ENCODE peak calls at places on chromosomes 3 and 15, in four cellular contexts. Z, I, A and N are unnamed samples.

GRCh38 chr3:195065864-195066185 is 205.1 kb downstream of the XXYLT1 start:
- DNase-seq in I (no peak), Z (no peak), A (peak; percentile 3), N (no peak)

GRCh38 chr3:76365284-76365683 is 579.9 kb upstream of the ZNF717 start:
- DNase-seq in Z (no peak), A (no peak), I (no peak), N (no peak)

GRCh38 chr3:63593779-63594178 is 58.7 kb upstream of the SNTN start:
- DNase-seq in I (no peak), Z (no peak), A (no peak), N (no peak)

GRCh38 chr3:158749977-158750376 is 17.7 kb upstream of the RARRES1 start:
- DNase-seq in A (no peak), Z (no peak), I (no peak), N (no peak)

GRCh38 chr3:172260381-172260780 is 187.9 kb downstream of the GHSR start:
- DNase-seq in Z (no peak), I (no peak), A (no peak), N (no peak)

GRCh38 chr3:113698891-113699465 is 2.5 kb upstream of the USF3 start:
- DNase-seq in A (no peak), Z (no peak), I (no peak), N (peak; percentile 24)

GRCh38 chr3:49794926-49795905 is 4.5 kb downstream of the CDHR4 start:
- DNase-seq in Z (no peak), A (no peak), I (no peak), N (no peak)

GRCh38 chr3:63977893-63978292 is 45.4 kb downstream of the PSMD6 start:
- DNase-seq in I (no peak), Z (no peak), A (no peak), N (no peak)

GRCh38 chr15:89330881-89331595 is 3.6 kb downstream of the POLG start:
- DNase-seq in A (no peak), Z (no peak), I (no peak), N (no peak)

GRCh38 chr15:89167267-89168176 is 53.9 kb downstream of the RLBP1 start:
- DNase-seq in I (peak; percentile 91), A (no peak), Z (no peak), N (peak; percentile 50)

GRCh38 chr3:58088501-58088900 is 80.3 kb downstream of the FLNB start:
- DNase-seq in A (no peak), I (no peak), Z (no peak), N (no peak)

GRCh38 chr3:185084883-185085282 is 68.0 kb downstream of the C3orf70 start:
- DNase-seq in Z (no peak), A (no peak), I (no peak), N (no peak)
- TF ChIP-seq CTCF in Z (no peak), A (no peak), I (no peak), N (no peak)

DNA sequence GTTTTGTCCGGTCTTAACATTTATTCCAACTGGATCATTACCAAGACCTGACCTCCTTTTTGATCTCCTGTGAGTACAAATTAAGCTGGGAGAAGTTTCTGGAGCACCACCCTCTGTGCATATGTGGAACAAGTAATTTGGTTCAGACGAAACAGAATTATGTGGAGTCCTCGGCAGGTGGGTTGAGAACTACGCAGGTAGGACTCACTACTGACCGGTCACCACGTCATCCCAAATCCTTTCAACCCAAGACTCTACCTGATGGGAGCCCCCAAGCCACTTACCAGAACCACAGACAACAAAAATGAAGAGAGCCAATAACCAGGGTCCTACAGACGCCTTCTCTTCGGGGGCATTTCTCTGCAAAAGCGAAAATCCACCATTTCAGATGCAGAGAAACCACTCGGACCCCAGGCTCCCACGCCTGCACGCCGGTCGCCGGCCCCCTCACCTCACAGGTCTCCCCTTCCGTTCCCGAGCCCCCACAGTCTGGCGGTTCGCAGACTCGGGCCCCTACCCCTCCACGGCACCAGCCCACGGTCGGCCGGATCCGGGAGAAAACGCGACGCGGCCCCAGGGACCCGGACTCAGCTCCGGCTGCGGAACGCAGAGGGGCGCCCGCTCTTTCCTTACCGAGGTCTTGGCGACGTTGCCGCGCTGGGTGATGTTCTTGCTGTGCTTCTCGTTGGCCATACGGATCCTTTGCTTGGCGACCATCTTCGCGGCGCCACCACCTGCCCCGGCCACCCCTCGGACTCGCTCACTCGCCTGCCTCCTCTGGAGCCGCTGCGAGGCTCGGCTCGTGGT is 674 bp downstream of the SERP1 start:
- DNase-seq in I (no peak), Z (peak; percentile 71), A (no peak), N (peak; percentile 43)
- TF ChIP-seq CTCF in I (no peak), Z (peak; percentile 7), A (no peak), N (no peak)

DNA sequence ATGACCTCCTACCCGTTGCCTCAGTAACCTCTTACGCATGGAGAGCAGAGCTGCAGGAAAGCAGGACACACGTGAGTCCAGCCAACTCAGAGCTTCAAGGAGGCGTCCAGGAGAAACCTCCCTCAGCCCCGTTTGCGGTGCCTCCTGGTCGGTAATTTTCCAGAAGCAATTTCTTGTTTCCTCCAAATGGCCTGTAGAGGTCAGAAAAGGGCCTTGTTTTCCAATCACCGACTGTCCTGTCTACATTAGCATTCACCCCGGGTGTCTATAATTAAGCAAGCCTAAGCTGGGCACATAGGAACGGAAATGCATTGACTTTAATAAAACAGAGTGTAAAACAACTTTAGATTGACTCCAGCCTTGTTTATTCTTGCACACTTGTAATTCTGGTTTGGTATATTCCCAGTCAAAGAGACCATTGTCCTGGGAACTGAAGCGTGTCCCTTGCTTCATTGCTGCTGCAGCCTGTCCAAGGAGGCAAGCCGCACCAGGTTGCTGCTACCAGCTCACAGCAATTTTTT is 836.2 kb downstream of the AGBL1 start:
- DNase-seq in I (no peak), Z (peak; percentile 8), A (peak; percentile 34), N (no peak)
- TF ChIP-seq CTCF in I (no peak), Z (peak; percentile 54), A (peak; percentile 78), N (peak; percentile 14)

DNA sequence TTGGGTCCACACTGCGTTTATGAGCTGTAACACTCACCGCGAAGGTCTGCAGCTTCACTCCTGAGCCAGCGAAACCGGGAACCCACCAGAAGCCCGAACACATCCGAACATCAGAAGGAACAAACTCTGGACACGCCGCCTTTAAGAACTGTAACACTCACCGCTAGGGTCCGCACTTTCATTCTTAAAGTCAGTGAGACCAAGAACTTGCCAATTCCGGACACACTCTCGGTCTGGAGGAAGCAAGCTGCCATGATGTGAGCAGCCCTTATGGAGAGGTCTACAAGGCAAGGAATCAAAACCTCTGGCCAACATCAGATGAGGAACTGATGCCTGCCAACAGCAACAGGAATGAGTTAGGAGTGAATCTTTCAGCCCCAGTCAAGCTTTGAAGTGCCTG is 62.9 kb downstream of the SLC28A2 start:
- DNase-seq in Z (no peak), I (no peak), A (no peak), N (no peak)
- TF ChIP-seq CTCF in Z (peak; percentile 37), I (no peak), A (no peak), N (peak; percentile 19)

GRCh38 chr3:9806688-9807589 is 3.1 kb upstream of the TTLL3 start:
- DNase-seq in Z (no peak), I (no peak), A (no peak), N (no peak)

GRCh38 chr3:9807981-9808344 is 2.1 kb upstream of the TTLL3 start:
- DNase-seq in Z (no peak), A (no peak), I (no peak), N (no peak)

GRCh38 chr3:9809615-9810356 is at the start of gene TTLL3:
- DNase-seq in A (peak; percentile 70), I (no peak), Z (peak; percentile 58), N (peak; percentile 56)

GRCh38 chr3:9809239-9809614 is 835 bp upstream of the TTLL3 start:
- DNase-seq in Z (no peak), I (no peak), A (no peak), N (no peak)

DNA sequence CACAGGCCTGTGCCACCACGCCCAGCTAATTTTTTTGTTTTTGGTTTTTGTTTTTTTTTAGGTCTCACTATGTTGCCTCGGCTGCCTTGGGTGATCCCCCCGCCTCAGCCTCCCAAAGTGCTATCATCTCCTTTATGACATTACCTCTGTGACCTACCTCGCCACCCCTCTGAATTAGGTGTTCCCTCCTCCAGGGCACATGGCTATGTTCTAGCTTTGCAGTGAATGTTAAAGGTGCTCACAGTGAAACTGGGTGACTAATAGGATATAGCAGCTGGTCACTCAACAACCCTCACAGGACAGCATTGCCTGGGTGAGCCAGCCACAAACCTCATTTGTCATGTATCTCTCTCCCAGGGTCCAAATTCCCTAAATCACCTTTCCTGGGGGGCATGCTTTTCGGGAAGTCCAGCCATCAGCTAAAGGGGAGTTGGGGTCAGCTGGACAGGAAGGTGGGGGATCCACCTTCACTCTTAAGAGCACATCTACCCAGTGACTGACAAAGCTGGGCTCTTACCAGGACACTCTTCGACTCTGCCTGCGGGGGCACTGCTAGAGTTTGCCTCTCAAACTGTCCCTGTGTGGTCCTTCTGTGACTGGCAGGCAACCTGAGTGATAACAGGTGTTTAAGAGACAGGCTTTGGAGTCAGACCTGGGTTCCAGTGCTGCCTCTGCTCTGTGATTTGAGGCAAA is 1.6 kb upstream of the TTLL3 start:
- DNase-seq in Z (peak; percentile 78), A (peak; percentile 40), I (peak; percentile 45), N (peak; percentile 46)
- TF ChIP-seq CTCF in Z (peak; percentile 75), A (peak; percentile 41), I (peak; percentile 65), N (no peak)

GRCh38 chr3:66572938-66573710 is 72.3 kb upstream of the LRIG1 start:
- DNase-seq in A (peak; percentile 52), I (peak; percentile 40), Z (peak; percentile 64), N (peak; percentile 20)
- TF ChIP-seq CTCF in A (peak; percentile 65), I (peak; percentile 84), Z (peak; percentile 82), N (peak; percentile 29)